ENCODE peak calls at places on chromosomes 6 and 20, in nine cellular contexts. One of them, this sample, is unnamed.

GRCh38 chr20:33830371-33830770 is 19.2 kb downstream of the CHMP4B start:
- DNase-seq in effector memory CD4-positive, alpha-beta T cell: no peak
- DNase-seq in pancreas: no peak
- DNase-seq in sigmoid colon: no peak
- DNase-seq in activated CD8-positive, alpha-beta memory T cell treated with anti-CD3 and anti-CD28 coated beads for 1 hour: no peak
- DNase-seq in stimulated activated CD4-positive, alpha-beta T cell treated with anti-CD3 and anti-CD28 coated beads, Interleukin-15, amount 100 ng/mL, for 1 hour: no peak
- DNase-seq in RPMI7951: peak
- DNase-seq in KBM-7: no peak
- DNase-seq in T-cell: no peak
- DNase-seq in this sample: no peak

GRCh38 chr20:25372584-25373336 is 17.9 kb downstream of the ABHD12 start:
- DNase-seq in effector memory CD4-positive, alpha-beta T cell: no peak
- DNase-seq in pancreas: no peak
- DNase-seq in sigmoid colon: no peak
- DNase-seq in activated CD8-positive, alpha-beta memory T cell treated with anti-CD3 and anti-CD28 coated beads for 1 hour: no peak
- DNase-seq in stimulated activated CD4-positive, alpha-beta T cell treated with anti-CD3 and anti-CD28 coated beads, Interleukin-15, amount 100 ng/mL, for 1 hour: no peak
- DNase-seq in RPMI7951: peak
- DNase-seq in KBM-7: no peak
- DNase-seq in T-cell: no peak
- DNase-seq in this sample: no peak

GRCh38 chr6:129317931-129318820 is 391.8 kb downstream of the ARHGAP18 start:
- DNase-seq in effector memory CD4-positive, alpha-beta T cell: no peak
- DNase-seq in pancreas: no peak
- DNase-seq in sigmoid colon: no peak
- DNase-seq in activated CD8-positive, alpha-beta memory T cell treated with anti-CD3 and anti-CD28 coated beads for 1 hour: no peak
- DNase-seq in stimulated activated CD4-positive, alpha-beta T cell treated with anti-CD3 and anti-CD28 coated beads, Interleukin-15, amount 100 ng/mL, for 1 hour: no peak
- DNase-seq in RPMI7951: peak
- DNase-seq in KBM-7: no peak
- DNase-seq in T-cell: no peak
- DNase-seq in this sample: no peak

GRCh38 chr20:24148372-24148771 is 159.8 kb upstream of the GGTLC1 start:
- DNase-seq in effector memory CD4-positive, alpha-beta T cell: no peak
- DNase-seq in pancreas: no peak
- DNase-seq in sigmoid colon: no peak
- DNase-seq in activated CD8-positive, alpha-beta memory T cell treated with anti-CD3 and anti-CD28 coated beads for 1 hour: no peak
- DNase-seq in stimulated activated CD4-positive, alpha-beta T cell treated with anti-CD3 and anti-CD28 coated beads, Interleukin-15, amount 100 ng/mL, for 1 hour: no peak
- DNase-seq in RPMI7951: peak
- DNase-seq in KBM-7: peak
- DNase-seq in T-cell: peak
- DNase-seq in this sample: no peak

GRCh38 chr20:24097051-24097450 is 108.5 kb upstream of the GGTLC1 start:
- DNase-seq in effector memory CD4-positive, alpha-beta T cell: no peak
- DNase-seq in pancreas: no peak
- DNase-seq in sigmoid colon: no peak
- DNase-seq in activated CD8-positive, alpha-beta memory T cell treated with anti-CD3 and anti-CD28 coated beads for 1 hour: no peak
- DNase-seq in stimulated activated CD4-positive, alpha-beta T cell treated with anti-CD3 and anti-CD28 coated beads, Interleukin-15, amount 100 ng/mL, for 1 hour: no peak
- DNase-seq in RPMI7951: peak
- DNase-seq in KBM-7: no peak
- DNase-seq in T-cell: no peak
- DNase-seq in this sample: no peak

GRCh38 chr6:138882369-138883017 is 86.6 kb downstream of the ECT2L start:
- DNase-seq in effector memory CD4-positive, alpha-beta T cell: no peak
- DNase-seq in pancreas: no peak
- DNase-seq in sigmoid colon: no peak
- DNase-seq in activated CD8-positive, alpha-beta memory T cell treated with anti-CD3 and anti-CD28 coated beads for 1 hour: no peak
- DNase-seq in stimulated activated CD4-positive, alpha-beta T cell treated with anti-CD3 and anti-CD28 coated beads, Interleukin-15, amount 100 ng/mL, for 1 hour: no peak
- DNase-seq in RPMI7951: no peak
- DNase-seq in KBM-7: no peak
- DNase-seq in T-cell: no peak
- DNase-seq in this sample: no peak

GRCh38 chr20:62313021-62313420 is 10.2 kb downstream of the ADRM1 start:
- DNase-seq in effector memory CD4-positive, alpha-beta T cell: no peak
- DNase-seq in pancreas: no peak
- DNase-seq in sigmoid colon: no peak
- DNase-seq in activated CD8-positive, alpha-beta memory T cell treated with anti-CD3 and anti-CD28 coated beads for 1 hour: no peak
- DNase-seq in stimulated activated CD4-positive, alpha-beta T cell treated with anti-CD3 and anti-CD28 coated beads, Interleukin-15, amount 100 ng/mL, for 1 hour: no peak
- DNase-seq in RPMI7951: no peak
- DNase-seq in KBM-7: no peak
- DNase-seq in T-cell: no peak
- DNase-seq in this sample: no peak

GRCh38 chr6:99563056-99563723 is 5.3 kb downstream of the CCNC start:
- DNase-seq in effector memory CD4-positive, alpha-beta T cell: no peak
- DNase-seq in pancreas: no peak
- DNase-seq in sigmoid colon: no peak
- DNase-seq in activated CD8-positive, alpha-beta memory T cell treated with anti-CD3 and anti-CD28 coated beads for 1 hour: no peak
- DNase-seq in stimulated activated CD4-positive, alpha-beta T cell treated with anti-CD3 and anti-CD28 coated beads, Interleukin-15, amount 100 ng/mL, for 1 hour: no peak
- DNase-seq in RPMI7951: no peak
- DNase-seq in KBM-7: no peak
- DNase-seq in T-cell: no peak
- DNase-seq in this sample: no peak

GRCh38 chr6:28258877-28259777 is at the start of gene NKAPL:
- DNase-seq in effector memory CD4-positive, alpha-beta T cell: no peak
- DNase-seq in pancreas: peak
- DNase-seq in sigmoid colon: peak
- DNase-seq in activated CD8-positive, alpha-beta memory T cell treated with anti-CD3 and anti-CD28 coated beads for 1 hour: peak
- DNase-seq in stimulated activated CD4-positive, alpha-beta T cell treated with anti-CD3 and anti-CD28 coated beads, Interleukin-15, amount 100 ng/mL, for 1 hour: no peak
- DNase-seq in RPMI7951: no peak
- DNase-seq in KBM-7: no peak
- DNase-seq in T-cell: peak
- DNase-seq in this sample: no peak

GRCh38 chr6:3755637-3756515 is 4.4 kb upstream of the PXDC1 start:
- DNase-seq in effector memory CD4-positive, alpha-beta T cell: no peak
- DNase-seq in pancreas: no peak
- DNase-seq in sigmoid colon: no peak
- DNase-seq in activated CD8-positive, alpha-beta memory T cell treated with anti-CD3 and anti-CD28 coated beads for 1 hour: no peak
- DNase-seq in stimulated activated CD4-positive, alpha-beta T cell treated with anti-CD3 and anti-CD28 coated beads, Interleukin-15, amount 100 ng/mL, for 1 hour: no peak
- DNase-seq in RPMI7951: no peak
- DNase-seq in KBM-7: no peak
- DNase-seq in T-cell: no peak
- DNase-seq in this sample: no peak

GRCh38 chr6:51467231-51467952 is 620.0 kb downstream of the PKHD1 start:
- DNase-seq in effector memory CD4-positive, alpha-beta T cell: no peak
- DNase-seq in pancreas: no peak
- DNase-seq in sigmoid colon: no peak
- DNase-seq in activated CD8-positive, alpha-beta memory T cell treated with anti-CD3 and anti-CD28 coated beads for 1 hour: no peak
- DNase-seq in stimulated activated CD4-positive, alpha-beta T cell treated with anti-CD3 and anti-CD28 coated beads, Interleukin-15, amount 100 ng/mL, for 1 hour: no peak
- DNase-seq in RPMI7951: no peak
- DNase-seq in KBM-7: no peak
- DNase-seq in T-cell: no peak
- DNase-seq in this sample: no peak

GRCh38 chr6:117351521-117351920 is 74.2 kb downstream of the ROS1 start:
- DNase-seq in effector memory CD4-positive, alpha-beta T cell: no peak
- DNase-seq in pancreas: no peak
- DNase-seq in sigmoid colon: no peak
- DNase-seq in activated CD8-positive, alpha-beta memory T cell treated with anti-CD3 and anti-CD28 coated beads for 1 hour: no peak
- DNase-seq in stimulated activated CD4-positive, alpha-beta T cell treated with anti-CD3 and anti-CD28 coated beads, Interleukin-15, amount 100 ng/mL, for 1 hour: no peak
- DNase-seq in RPMI7951: no peak
- DNase-seq in KBM-7: no peak
- DNase-seq in T-cell: no peak
- DNase-seq in this sample: no peak

GRCh38 chr20:20712474-20713243 is at the start of gene RALGAPA2:
- DNase-seq in effector memory CD4-positive, alpha-beta T cell: peak
- DNase-seq in pancreas: peak
- DNase-seq in sigmoid colon: peak
- DNase-seq in activated CD8-positive, alpha-beta memory T cell treated with anti-CD3 and anti-CD28 coated beads for 1 hour: peak
- DNase-seq in stimulated activated CD4-positive, alpha-beta T cell treated with anti-CD3 and anti-CD28 coated beads, Interleukin-15, amount 100 ng/mL, for 1 hour: peak
- DNase-seq in RPMI7951: peak
- DNase-seq in KBM-7: peak
- DNase-seq in T-cell: peak
- DNase-seq in this sample: peak

GRCh38 chr20:63542031-63542559 is 4.9 kb upstream of the PTK6 start:
- DNase-seq in effector memory CD4-positive, alpha-beta T cell: no peak
- DNase-seq in pancreas: no peak
- DNase-seq in sigmoid colon: no peak
- DNase-seq in activated CD8-positive, alpha-beta memory T cell treated with anti-CD3 and anti-CD28 coated beads for 1 hour: no peak
- DNase-seq in stimulated activated CD4-positive, alpha-beta T cell treated with anti-CD3 and anti-CD28 coated beads, Interleukin-15, amount 100 ng/mL, for 1 hour: no peak
- DNase-seq in RPMI7951: no peak
- DNase-seq in KBM-7: no peak
- DNase-seq in T-cell: no peak
- DNase-seq in this sample: no peak

GRCh38 chr6:89566930-89567634 is 71.5 kb downstream of the LYRM2 start:
- DNase-seq in effector memory CD4-positive, alpha-beta T cell: no peak
- DNase-seq in pancreas: no peak
- DNase-seq in sigmoid colon: no peak
- DNase-seq in activated CD8-positive, alpha-beta memory T cell treated with anti-CD3 and anti-CD28 coated beads for 1 hour: no peak
- DNase-seq in stimulated activated CD4-positive, alpha-beta T cell treated with anti-CD3 and anti-CD28 coated beads, Interleukin-15, amount 100 ng/mL, for 1 hour: no peak
- DNase-seq in RPMI7951: no peak
- DNase-seq in KBM-7: no peak
- DNase-seq in T-cell: no peak
- DNase-seq in this sample: no peak

GRCh38 chr20:11553603-11554002 is 364.1 kb upstream of the BTBD3 start:
- DNase-seq in effector memory CD4-positive, alpha-beta T cell: no peak
- DNase-seq in pancreas: no peak
- DNase-seq in sigmoid colon: no peak
- DNase-seq in activated CD8-positive, alpha-beta memory T cell treated with anti-CD3 and anti-CD28 coated beads for 1 hour: no peak
- DNase-seq in stimulated activated CD4-positive, alpha-beta T cell treated with anti-CD3 and anti-CD28 coated beads, Interleukin-15, amount 100 ng/mL, for 1 hour: no peak
- DNase-seq in RPMI7951: peak
- DNase-seq in KBM-7: no peak
- DNase-seq in T-cell: no peak
- DNase-seq in this sample: no peak

This sample was measured in esophagus muscularis mucosa.